ENCODE peak calls at places on chromosomes 12 and 14, in ten cellular contexts. K is T1000; H is HTR-8/SVneo; B is GM03348; V is right cardiac atrium; A is thoracic aorta; P is AG08396; W is GM18507; U is NCI-H1105; J is activated T-cell treated with anti-CD3 and anti-CD28 coated beads, Interleukin-2, amount 50 U/mL, for 72 hours. G is an unnamed sample.

GRCh38 chr14:96064866-96065265 is 25.7 kb downstream of the C14orf132 start:
- DNase-seq in W (no peak), J (no peak), U (no peak), A (no peak), B (no peak), V (no peak), P (no peak), H (no peak), K (no peak), G (no peak)

GRCh38 chr14:71371711-71372396 is 464.6 kb downstream of the PCNX1 start:
- DNase-seq in K (no peak), J (peak), P (peak), H (peak), W (no peak), B (peak), V (no peak), U (no peak), A (no peak), G (no peak)

GRCh38 chr14:37253905-37254304 is 56.2 kb downstream of the MIPOL1 start:
- DNase-seq in P (no peak), H (peak), U (peak), V (no peak), A (no peak), W (no peak), K (no peak), J (no peak), B (peak), G (peak)

GRCh38 chr12:112418596-112419268 is at the start of gene PTPN11:
- DNase-seq in J (peak), V (peak), B (peak), W (peak), K (peak), U (peak), H (peak), A (peak), P (peak), G (peak)

GRCh38 chr12:124432376-124432775 is 135.0 kb downstream of the NCOR2 start:
- DNase-seq in P (no peak), W (no peak), A (no peak), B (no peak), J (no peak), U (no peak), V (no peak), K (no peak), H (no peak), G (no peak)

GRCh38 chr12:112375105-112375504 is 7.1 kb downstream of the HECTD4 start:
- DNase-seq in J (no peak), K (no peak), W (no peak), A (no peak), H (no peak), B (no peak), P (no peak), V (no peak), U (peak), G (no peak)

GRCh38 chr14:71497645-71498086 is 434.6 kb upstream of the RGS6 start:
- DNase-seq in V (no peak), P (no peak), J (peak), K (no peak), A (no peak), U (peak), H (peak), W (peak), B (peak), G (no peak)

GRCh38 chr14:89615421-89615820 is 198.4 kb upstream of the FOXN3 start:
- DNase-seq in P (no peak), J (no peak), H (no peak), W (no peak), B (no peak), A (no peak), U (no peak), V (no peak), K (no peak), G (no peak)

GRCh38 chr12:46303039-46303666 is 34.3 kb upstream of the SLC38A1 start:
- DNase-seq in K (no peak), H (no peak), V (no peak), P (peak), J (peak), W (peak), A (no peak), B (peak), U (no peak), G (no peak)

GRCh38 chr12:108298761-108299275 is 40.3 kb downstream of the CMKLR1 start:
- DNase-seq in U (no peak), K (no peak), H (no peak), J (no peak), B (no peak), A (no peak), W (no peak), P (no peak), V (peak), G (no peak)

GRCh38 chr14:92651793-92652382 is 96.5 kb downstream of the LGMN start:
- DNase-seq in A (no peak), K (no peak), V (peak), U (no peak), W (no peak), H (no peak), B (no peak), P (no peak), J (peak), G (no peak)

GRCh38 chr12:120239776-120240494 is 25.6 kb downstream of the PXN start:
- DNase-seq in A (no peak), W (no peak), J (no peak), P (no peak), U (no peak), B (no peak), H (no peak), K (no peak), V (peak), G (no peak)

GRCh38 chr12:85280138-85280983 is at the start of gene ALX1:
- DNase-seq in P (no peak), K (no peak), B (peak), A (no peak), J (no peak), H (peak), W (no peak), V (peak), U (no peak), G (no peak)

GRCh38 chr12:130452546-130452945 is 114.9 kb downstream of the PIWIL1 start:
- DNase-seq in V (no peak), W (no peak), H (no peak), P (no peak), J (no peak), B (no peak), U (no peak), K (no peak), A (no peak), G (no peak)

GRCh38 chr12:95102916-95103671 is 29.7 kb upstream of the NR2C1 start:
- DNase-seq in J (peak), B (peak), W (peak), U (peak), P (peak), K (peak), V (no peak), A (no peak), H (peak), G (peak)